ENCODE peak calls at places on chromosomes 5 and 9, in nine cellular contexts. X, Q, D, Y, Z, T, P, B and W are unnamed samples.

GRCh38 chr5:136058031-136058971 is 29.5 kb downstream of the TGFBI start:
- DNase-seq in X (peak), Q (peak), D (peak), Y (peak), Z (peak), T (peak), P (peak), B (no peak), W (no peak)

GRCh38 chr9:32550046-32550608 is 2.0 kb upstream of the SMIM27 start:
- DNase-seq in X (peak), Q (peak), D (no peak), Y (no peak), Z (no peak), T (no peak), P (peak), B (no peak), W (no peak)

GRCh38 chr9:21607576-21607975 is 125.5 kb upstream of the IFNE start:
- DNase-seq in X (no peak), Q (peak), D (no peak), Y (no peak), Z (no peak), T (no peak), P (no peak), B (no peak), W (no peak)

GRCh38 chr5:6572086-6572824 is 60.6 kb downstream of the NSUN2 start:
- DNase-seq in X (no peak), Q (no peak), D (peak), Y (no peak), Z (no peak), T (no peak), P (no peak), B (no peak), W (no peak)

GRCh38 chr5:94575196-94575595 is 43.2 kb downstream of the KIAA0825 start:
- DNase-seq in X (no peak), Q (no peak), D (no peak), Y (no peak), Z (no peak), T (no peak), P (no peak), B (no peak), W (no peak)

GRCh38 chr9:134739660-134739968 is 98.0 kb downstream of the COL5A1 start:
- DNase-seq in X (no peak), Q (no peak), D (no peak), Y (no peak), Z (no peak), T (no peak), P (no peak), B (no peak), W (no peak)

GRCh38 chr9:105309531-105309931 is 65.1 kb downstream of the SLC44A1 start:
- DNase-seq in X (no peak), Q (no peak), D (no peak), Y (no peak), Z (no peak), T (no peak), P (no peak), B (no peak), W (no peak)

GRCh38 chr5:103645816-103646215 is 83.2 kb upstream of the NUDT12 start:
- DNase-seq in X (no peak), Q (no peak), D (no peak), Y (no peak), Z (no peak), T (no peak), P (no peak), B (no peak), W (no peak)

GRCh38 chr5:146622391-146622790 is 106.4 kb upstream of the GPR151 start:
- DNase-seq in X (no peak), Q (no peak), D (no peak), Y (no peak), Z (no peak), T (no peak), P (no peak), B (no peak), W (no peak)

GRCh38 chr5:173567548-173567947 is 48.9 kb downstream of the BOD1 start:
- DNase-seq in X (peak), Q (peak), D (peak), Y (peak), Z (no peak), T (no peak), P (peak), B (no peak), W (no peak)

GRCh38 chr9:34701769-34702736 is 7.9 kb downstream of the CCL21 start:
- DNase-seq in X (peak), Q (peak), D (peak), Y (peak), Z (peak), T (peak), P (peak), B (peak), W (peak)

GRCh38 chr9:18438300-18438925 is 35.5 kb upstream of the ADAMTSL1 start:
- DNase-seq in X (peak), Q (no peak), D (peak), Y (no peak), Z (no peak), T (no peak), P (peak), B (no peak), W (peak)

GRCh38 chr9:137330689-137331088 is 28.6 kb upstream of the NRARP start:
- DNase-seq in X (no peak), Q (no peak), D (no peak), Y (no peak), Z (no peak), T (no peak), P (no peak), B (no peak), W (no peak)

GRCh38 chr5:172588380-172588779 is 52.7 kb upstream of the NEURL1B start:
- DNase-seq in X (no peak), Q (no peak), D (peak), Y (no peak), Z (no peak), T (no peak), P (no peak), B (no peak), W (no peak)

GRCh38 chr5:91703128-91703527 is 320.0 kb upstream of the ARRDC3 start:
- DNase-seq in X (no peak), Q (no peak), D (no peak), Y (no peak), Z (no peak), T (no peak), P (no peak), B (no peak), W (no peak)

GRCh38 chr9:76412638-76413037 is 18.4 kb upstream of the RFK start:
- DNase-seq in X (no peak), Q (no peak), D (no peak), Y (no peak), Z (no peak), T (no peak), P (no peak), B (no peak), W (no peak)

GRCh38 chr9:118693645-118694044 is 675.6 kb downstream of the BRINP1 start:
- DNase-seq in X (no peak), Q (no peak), D (no peak), Y (no peak), Z (no peak), T (no peak), P (no peak), B (no peak), W (no peak)

GRCh38 chr9:81687521-81688261 is 1.7 kb downstream of the TLE1 start:
- DNase-seq in X (no peak), Q (no peak), D (peak), Y (no peak), Z (no peak), T (peak), P (no peak), B (no peak), W (peak)

GRCh38 chr5:79518718-79519117 is 4.8 kb upstream of the HOMER1 start:
- DNase-seq in X (no peak), Q (no peak), D (no peak), Y (no peak), Z (no peak), T (no peak), P (no peak), B (no peak), W (no peak)

GRCh38 chr5:113562828-113563400 is 49.4 kb downstream of the YTHDC2 start:
- DNase-seq in X (no peak), Q (no peak), D (no peak), Y (no peak), Z (no peak), T (no peak), P (no peak), B (no peak), W (no peak)

GRCh38 chr5:86493777-86494176 is 124.0 kb upstream of the COX7C start:
- DNase-seq in X (no peak), Q (no peak), D (no peak), Y (no peak), Z (no peak), T (no peak), P (no peak), B (no peak), W (no peak)

GRCh38 chr9:92963831-92964606 is 16.7 kb downstream of the FGD3 start:
- DNase-seq in X (no peak), Q (no peak), D (no peak), Y (no peak), Z (no peak), T (peak), P (no peak), B (peak), W (no peak)

GRCh38 chr9:110214090-110214489 is 6.1 kb upstream of the C9orf152 start:
- DNase-seq in X (no peak), Q (peak), D (no peak), Y (no peak), Z (no peak), T (no peak), P (no peak), B (no peak), W (no peak)

GRCh38 chr9:108606408-108606807 is 249.4 kb downstream of the ACTL7B start:
- DNase-seq in X (no peak), Q (peak), D (no peak), Y (no peak), Z (no peak), T (no peak), P (no peak), B (no peak), W (no peak)

GRCh38 chr5:38673671-38674071 is 117.2 kb upstream of the LIFR start:
- DNase-seq in X (no peak), Q (no peak), D (no peak), Y (no peak), Z (no peak), T (no peak), P (no peak), B (no peak), W (no peak)

GRCh38 chr5:124783794-124784193 is 37.4 kb upstream of the ZNF608 start:
- DNase-seq in X (no peak), Q (peak), D (no peak), Y (no peak), Z (peak), T (no peak), P (peak), B (no peak), W (no peak)

GRCh38 chr9:124468061-124468740 is 17.9 kb downstream of the ADGRD2 start:
- DNase-seq in X (no peak), Q (no peak), D (no peak), Y (no peak), Z (no peak), T (peak), P (no peak), B (no peak), W (no peak)

GRCh38 chr5:138574744-138575193 is 432 bp downstream of the HSPA9 start:
- DNase-seq in X (no peak), Q (no peak), D (peak), Y (no peak), Z (no peak), T (no peak), P (no peak), B (no peak), W (no peak)

GRCh38 chr5:136216230-136216629 is 23.3 kb upstream of the SMIM32 start:
- DNase-seq in X (no peak), Q (no peak), D (no peak), Y (no peak), Z (no peak), T (peak), P (no peak), B (no peak), W (no peak)

GRCh38 chr5:111394580-111394979 is 117.8 kb downstream of the STARD4 start:
- DNase-seq in X (peak), Q (peak), D (no peak), Y (peak), Z (no peak), T (no peak), P (peak), B (no peak), W (no peak)

GRCh38 chr5:116494784-116495480 is 79.7 kb downstream of the SEMA6A start:
- DNase-seq in X (no peak), Q (no peak), D (no peak), Y (no peak), Z (no peak), T (no peak), P (no peak), B (no peak), W (no peak)

GRCh38 chr9:96449522-96449843 is 486 bp upstream of the HABP4 start:
- DNase-seq in X (no peak), Q (no peak), D (no peak), Y (no peak), Z (no peak), T (no peak), P (no peak), B (no peak), W (no peak)

GRCh38 chr9:96457266-96457665 is 7.3 kb downstream of the HABP4 start:
- DNase-seq in X (no peak), Q (no peak), D (no peak), Y (no peak), Z (no peak), T (no peak), P (peak), B (no peak), W (no peak)

GRCh38 chr9:96449844-96450612 is at the start of gene HABP4:
- DNase-seq in X (peak), Q (peak), D (peak), Y (peak), Z (peak), T (peak), P (peak), B (peak), W (peak)

GRCh38 chr9:96450613-96451544 is 910 bp downstream of the HABP4 start:
- DNase-seq in X (no peak), Q (peak), D (peak), Y (no peak), Z (no peak), T (peak), P (peak), B (peak), W (peak)

GRCh38 chr9:96453625-96454024 is 3.7 kb downstream of the HABP4 start:
- DNase-seq in X (peak), Q (peak), D (no peak), Y (no peak), Z (no peak), T (no peak), P (peak), B (no peak), W (no peak)
- TF ChIP-seq CTCF in X (peak), Q (peak), D (peak), Y (peak), Z (peak), T (no peak), P (peak), B (no peak), W (peak)

GRCh38 chr9:71004196-71004595 is 117.2 kb downstream of the TRPM3 start:
- DNase-seq in X (no peak), Q (peak), D (no peak), Y (no peak), Z (no peak), T (no peak), P (peak), B (no peak), W (no peak)

GRCh38 chr9:70998962-70999361 is 122.5 kb downstream of the TRPM3 start:
- DNase-seq in X (peak), Q (peak), D (no peak), Y (no peak), Z (no peak), T (no peak), P (no peak), B (no peak), W (no peak)

GRCh38 chr9:71005456-71005855 is 116.0 kb downstream of the TRPM3 start:
- DNase-seq in X (no peak), Q (no peak), D (no peak), Y (no peak), Z (no peak), T (no peak), P (no peak), B (no peak), W (no peak)

GRCh38 chr9:71001780-71002386 is 119.5 kb downstream of the TRPM3 start:
- DNase-seq in X (peak), Q (peak), D (no peak), Y (peak), Z (no peak), T (no peak), P (peak), B (no peak), W (no peak)

DNA sequence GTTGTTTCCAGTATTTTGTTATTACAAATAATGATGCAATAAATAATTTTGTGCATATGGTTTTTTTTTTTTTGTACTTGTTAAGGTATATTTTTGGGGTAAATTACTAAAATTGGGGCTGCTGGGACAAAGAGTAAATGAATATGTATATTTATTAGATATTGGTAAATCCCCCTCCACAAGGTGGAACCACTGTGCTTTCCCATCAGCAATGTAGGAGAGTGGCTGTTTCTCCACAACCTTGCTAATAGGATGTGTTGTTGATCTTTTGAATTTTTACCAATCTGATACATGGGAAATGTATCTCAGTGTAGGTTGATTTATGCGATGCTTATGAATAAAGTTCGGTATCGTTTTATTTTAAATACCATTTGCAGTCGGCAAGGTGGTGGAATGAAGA is 118.1 kb downstream of the TRPM3 start:
- DNase-seq in X (no peak), Q (no peak), D (no peak), Y (no peak), Z (no peak), T (no peak), P (no peak), B (no peak), W (no peak)
- TF ChIP-seq CTCF in X (no peak), Q (no peak), D (no peak), Y (no peak), Z (no peak), T (no peak), P (no peak), B (no peak), W (no peak)

GRCh38 chr5:55713871-55714270 is 1.7 kb upstream of the SLC38A9 start:
- DNase-seq in X (no peak), Q (no peak), D (no peak), Y (no peak), Z (no peak), T (no peak), P (no peak), B (no peak), W (no peak)

GRCh38 chr5:55712023-55712859 is at the start of gene SLC38A9:
- DNase-seq in X (peak), Q (peak), D (peak), Y (peak), Z (peak), T (peak), P (peak), B (peak), W (peak)

GRCh38 chr5:55715519-55716078 is 3.5 kb upstream of the SLC38A9 start:
- DNase-seq in X (no peak), Q (no peak), D (no peak), Y (no peak), Z (no peak), T (no peak), P (no peak), B (no peak), W (no peak)

GRCh38 chr5:55714749-55715148 is 2.6 kb upstream of the SLC38A9 start:
- DNase-seq in X (no peak), Q (no peak), D (no peak), Y (no peak), Z (no peak), T (no peak), P (no peak), B (no peak), W (no peak)

DNA sequence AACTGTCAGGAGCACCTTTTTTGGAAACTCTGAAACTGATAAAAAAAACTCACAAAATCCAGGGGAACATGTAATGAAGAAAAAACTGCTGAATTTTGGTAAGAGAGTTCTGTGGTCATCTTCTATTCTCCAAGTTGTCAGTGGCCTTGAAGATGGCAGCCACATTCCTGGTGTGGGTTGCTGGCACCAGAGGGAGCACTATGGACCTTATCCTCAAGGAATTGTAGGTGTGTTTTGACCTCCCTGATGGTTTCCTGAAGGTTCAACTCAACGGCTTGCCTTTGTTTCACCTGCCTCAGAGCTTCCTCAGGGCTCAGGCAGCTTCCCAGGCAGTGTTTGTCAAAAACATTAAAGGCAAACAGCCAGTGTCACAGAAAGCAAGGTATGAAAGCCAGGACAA is 2.2 kb upstream of the SLC38A9 start:
- DNase-seq in X (no peak), Q (no peak), D (no peak), Y (no peak), Z (no peak), T (no peak), P (no peak), B (no peak), W (no peak)
- TF ChIP-seq CTCF in X (peak), Q (no peak), D (no peak), Y (no peak), Z (no peak), T (no peak), P (no peak), B (no peak), W (no peak)

DNA sequence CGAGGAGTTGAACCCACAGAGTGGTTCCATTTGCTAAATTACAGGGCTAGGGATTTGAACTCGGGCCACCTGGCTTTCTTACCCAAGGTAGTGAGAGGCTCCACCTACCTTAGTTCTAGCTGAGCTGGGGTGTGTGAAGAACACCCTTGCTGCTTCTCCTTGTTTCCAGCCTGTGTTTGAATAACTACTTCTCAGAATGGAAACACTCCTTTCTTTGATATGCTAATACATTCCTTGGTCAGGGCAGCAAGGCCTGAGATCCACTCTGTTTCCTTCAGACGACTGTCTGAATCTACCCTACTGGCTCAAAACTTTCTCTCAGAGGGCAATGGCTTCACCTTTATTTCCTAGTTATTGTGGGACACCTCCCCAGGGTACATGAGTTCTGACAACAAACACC is 4.2 kb upstream of the ATP6V1G1 start:
- DNase-seq in X (no peak), Q (no peak), D (no peak), Y (no peak), Z (no peak), T (no peak), P (no peak), B (no peak), W (no peak)
- TF ChIP-seq CTCF in X (no peak), Q (no peak), D (no peak), Y (no peak), Z (no peak), T (no peak), P (no peak), B (no peak), W (no peak)

GRCh38 chr5:7894860-7895259 is 25.9 kb downstream of the MTRR start:
- DNase-seq in X (no peak), Q (no peak), D (no peak), Y (no peak), Z (no peak), T (no peak), P (no peak), B (no peak), W (no peak)

GRCh38 chr5:7902201-7902600 is 33.3 kb downstream of the MTRR start:
- DNase-seq in X (no peak), Q (peak), D (no peak), Y (no peak), Z (no peak), T (no peak), P (no peak), B (no peak), W (no peak)

GRCh38 chr5:7894439-7894838 is 25.5 kb downstream of the MTRR start:
- DNase-seq in X (no peak), Q (no peak), D (no peak), Y (no peak), Z (no peak), T (no peak), P (no peak), B (no peak), W (no peak)

GRCh38 chr5:7897014-7897600 is 28.2 kb downstream of the MTRR start:
- DNase-seq in X (peak), Q (peak), D (no peak), Y (no peak), Z (no peak), T (no peak), P (peak), B (no peak), W (peak)
- TF ChIP-seq CTCF in X (peak), Q (peak), D (no peak), Y (peak), Z (peak), T (no peak), P (no peak), B (no peak), W (peak)